ENCODE peak calls at places on chromosomes 3 and 15, in six cellular contexts. F is H1, O is endothelial cell of umbilical vein, E is K562, L is HepG2, T is A549. G is an unnamed sample.

GRCh38 chr3:196604548-196604947 is 34.9 kb upstream of the NRROS start:
- DNase-seq in O (no peak), F (no peak), L (no peak), T (no peak), E (no peak), G (no peak)

GRCh38 chr15:44713006-44713966 is 2.0 kb downstream of the B2M start:
- DNase-seq in T (peak), E (peak), F (no peak), L (peak), O (peak), G (no peak)

GRCh38 chr15:37921527-37922385 is 12.7 kb upstream of the TMCO5A start:
- DNase-seq in T (no peak), O (no peak), F (no peak), L (no peak), E (no peak), G (no peak)

GRCh38 chr3:1942751-1943150 is 155.9 kb upstream of the CNTN4 start:
- DNase-seq in L (no peak), T (no peak), E (no peak), F (no peak), O (peak), G (no peak)

GRCh38 chr15:55196011-55196410 is 730 bp downstream of the RSL24D1 start:
- DNase-seq in E (no peak), T (no peak), O (no peak), L (no peak), F (no peak), G (no peak)

GRCh38 chr3:43015572-43016512 is 36.7 kb downstream of the GASK1A start:
- DNase-seq in L (no peak), T (no peak), O (no peak), F (no peak), E (no peak), G (no peak)

GRCh38 chr15:72086010-72086697 is 31.8 kb downstream of the MYO9A start:
- DNase-seq in L (no peak), O (no peak), E (no peak), F (no peak), T (no peak), G (no peak)

GRCh38 chr3:104514371-104514770 is 852.3 kb upstream of the ALCAM start:
- DNase-seq in E (no peak), F (no peak), L (no peak), O (no peak), T (no peak), G (no peak)

GRCh38 chr3:142275856-142276255 is 50.5 kb upstream of the GK5 start:
- DNase-seq in T (no peak), L (no peak), O (no peak), E (no peak), F (no peak), G (no peak)

GRCh38 chr3:66378256-66378655 is 122.6 kb downstream of the LRIG1 start:
- DNase-seq in O (peak), L (no peak), T (peak), E (no peak), F (peak), G (peak)

GRCh38 chr15:99449514-99449913 is 116.3 kb upstream of the MEF2A start:
- DNase-seq in T (no peak), F (no peak), E (no peak), O (no peak), L (no peak), G (no peak)

GRCh38 chr3:169227911-169228310 is 435.6 kb downstream of the MECOM start:
- DNase-seq in L (no peak), F (no peak), E (no peak), O (peak), T (no peak), G (no peak)

GRCh38 chr3:131216340-131216739 is 165.2 kb upstream of the NUDT16 start:
- DNase-seq in L (no peak), E (no peak), F (no peak), T (no peak), O (no peak), G (no peak)

GRCh38 chr3:142597898-142598297 is 1.7 kb downstream of the PLS1 start:
- DNase-seq in F (no peak), L (no peak), O (no peak), E (no peak), T (no peak), G (no peak)

GRCh38 chr3:127748754-127749327 is 73.5 kb downstream of the MGLL start:
- DNase-seq in T (no peak), L (no peak), E (no peak), O (no peak), F (no peak), G (no peak)

GRCh38 chr3:118817748-118818165 is 216.9 kb downstream of the IGSF11 start:
- DNase-seq in L (peak), O (peak), T (peak), F (no peak), E (peak), G (peak)

GRCh38 chr3:53518495-53518981 is 24.1 kb downstream of the CACNA1D start:
- DNase-seq in F (no peak), T (peak), E (no peak), L (no peak), O (no peak), G (no peak)

GRCh38 chr3:16124636-16125035 is 49.8 kb upstream of the GALNT15 start:
- DNase-seq in E (no peak), F (no peak), O (no peak), L (no peak), T (no peak), G (no peak)
- TF ChIP-seq JUN in E (no peak), F (no peak), O (no peak), L (no peak), T (no peak), G (no peak)

GRCh38 chr3:179438836-179439235 is 12.4 kb downstream of the GNB4 start:
- DNase-seq in L (no peak), T (no peak), F (no peak), O (no peak), E (no peak), G (peak)
- TF ChIP-seq JUN in L (no peak), T (no peak), F (no peak), O (no peak), E (no peak), G (no peak)

GRCh38 chr3:170420307-170420821 is 1.7 kb downstream of the CLDN11 start:
- DNase-seq in T (no peak), F (no peak), O (peak), E (no peak), L (no peak), G (no peak)

GRCh38 chr3:170421147-170421641 is 2.5 kb downstream of the CLDN11 start:
- DNase-seq in O (peak), F (no peak), L (peak), E (no peak), T (no peak), G (no peak)

GRCh38 chr3:170421758-170422157 is 3.1 kb downstream of the CLDN11 start:
- DNase-seq in F (no peak), L (no peak), E (no peak), O (no peak), T (no peak), G (no peak)

GRCh38 chr3:170418422-170419300 is at the start of gene CLDN11:
- DNase-seq in O (peak), T (no peak), L (no peak), E (peak), F (no peak), G (peak)

GRCh38 chr3:170419301-170420087 is 826 bp downstream of the CLDN11 start:
- DNase-seq in O (peak), F (no peak), E (no peak), T (no peak), L (no peak), G (peak)
- TF ChIP-seq JUN in O (no peak), F (no peak), E (no peak), T (no peak), L (no peak), G (peak)

DNA sequence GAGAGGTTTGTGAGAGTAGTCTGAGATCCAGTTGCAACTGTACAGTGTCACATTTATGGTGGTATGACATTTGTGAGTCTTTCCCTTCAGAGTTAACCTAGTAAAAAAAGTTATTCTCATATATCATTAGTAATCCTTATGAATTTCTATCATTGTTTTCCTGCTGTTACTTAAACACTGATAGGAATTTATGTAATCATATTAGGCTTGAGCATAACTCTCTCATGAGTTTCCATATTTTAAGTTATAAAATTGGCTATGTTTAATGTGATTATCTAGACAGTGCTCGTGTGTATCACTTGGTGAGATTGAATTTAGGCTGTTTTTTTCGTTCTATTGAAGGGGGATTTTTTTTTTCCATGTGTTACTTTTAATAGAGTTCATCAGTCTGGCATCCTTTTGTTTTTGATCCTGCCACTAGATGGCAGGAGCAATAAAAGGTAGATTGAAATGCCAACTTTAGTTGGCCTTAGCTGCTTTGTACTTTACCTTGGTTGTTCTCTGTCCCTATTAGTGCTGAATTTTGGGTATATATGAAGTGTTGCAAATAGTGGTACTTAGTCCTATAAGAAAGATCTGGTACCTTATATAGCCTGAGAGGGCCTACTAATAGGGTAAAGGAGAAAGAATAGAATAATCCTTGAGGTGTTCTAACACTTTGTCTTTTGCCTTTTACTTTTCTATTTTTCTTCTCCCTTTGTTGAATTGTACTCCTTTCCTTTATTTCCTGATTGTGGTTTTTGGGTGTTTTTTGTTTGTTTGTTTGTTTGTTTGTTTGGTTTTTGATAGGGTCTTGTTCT is 17.9 kb downstream of the STT3B start:
- DNase-seq in L (peak), F (no peak), T (peak), O (peak), E (no peak), G (no peak)
- TF ChIP-seq JUN in L (no peak), F (no peak), T (no peak), O (no peak), E (no peak), G (no peak)

G was measured in WTC11.